ENCODE peak calls at places on chromosomes 2 and 18, in six cellular contexts. G, E, M, S, F and X are unnamed samples.

GRCh38 chr2:60808330-60808801 is 52.3 kb downstream of the PAPOLG start:
- DNase-seq in G (no peak), E (no peak), M (no peak), S (no peak), F (peak), X (no peak)

GRCh38 chr18:11005528-11005927 is 143.8 kb downstream of the PIEZO2 start:
- DNase-seq in G (peak), E (peak), M (no peak), S (peak), F (no peak), X (no peak)

GRCh38 chr18:74689251-74689650 is 91.6 kb downstream of the ZNF407 start:
- DNase-seq in G (no peak), E (peak), M (no peak), S (no peak), F (no peak), X (no peak)

GRCh38 chr2:31931916-31932315 is 78.9 kb downstream of the MEMO1 start:
- DNase-seq in G (no peak), E (no peak), M (no peak), S (no peak), F (no peak), X (no peak)

GRCh38 chr2:45259547-45260160 is 250.4 kb upstream of the SIX2 start:
- DNase-seq in G (no peak), E (no peak), M (no peak), S (no peak), F (no peak), X (no peak)

GRCh38 chr18:53660306-53660705 is 564.2 kb downstream of the MBD2 start:
- DNase-seq in G (no peak), E (no peak), M (no peak), S (no peak), F (no peak), X (no peak)

GRCh38 chr2:15041429-15041837 is 408.9 kb downstream of the LRATD1 start:
- DNase-seq in G (peak), E (no peak), M (no peak), S (no peak), F (peak), X (no peak)

GRCh38 chr18:9558397-9559064 is 55.8 kb downstream of the PPP4R1 start:
- DNase-seq in G (no peak), E (no peak), M (no peak), S (no peak), F (no peak), X (no peak)

GRCh38 chr2:71618327-71619113 is 165.2 kb downstream of the DYSF start:
- DNase-seq in G (no peak), E (no peak), M (peak), S (no peak), F (no peak), X (no peak)